ENCODE peak calls at places on chromosomes 13 and 19, in five cellular contexts. T is NCI-H1092, P is KG1, J is iPS-NIHi11, E is heart left ventricle. Z is an unnamed sample.

GRCh38 chr13:99367106-99367616 is 60.0 kb upstream of the GPR183 start:
- DNase-seq in E (peak; percentile 48), J (no peak), P (no peak), T (no peak), Z (no peak)

GRCh38 chr13:41356788-41357187 is 45.7 kb downstream of the NAA16 start:
- DNase-seq in E (no peak), T (no peak), P (no peak), J (no peak), Z (no peak)

GRCh38 chr19:17184381-17184841 is 30.7 kb upstream of the USE1 start:
- DNase-seq in T (no peak), E (no peak), P (peak; percentile 55), J (no peak), Z (no peak)

GRCh38 chr13:71870036-71870435 is 3.0 kb upstream of the DACH1 start:
- DNase-seq in T (no peak), J (peak; percentile 25), P (no peak), E (no peak), Z (no peak)

GRCh38 chr19:53992211-53992610 is 774 bp downstream of the CACNG6 start:
- DNase-seq in T (no peak), E (no peak), P (no peak), J (no peak), Z (no peak)

GRCh38 chr19:17183858-17184271 is 31.3 kb upstream of the USE1 start:
- DNase-seq in T (no peak), E (no peak), J (no peak), P (peak; percentile 62), Z (no peak)

GRCh38 chr13:19772306-19772705 is 10.4 kb downstream of the PSPC1 start:
- DNase-seq in E (no peak), J (no peak), P (no peak), T (no peak), Z (no peak)

GRCh38 chr19:16078759-16079707 is 2.7 kb downstream of the TPM4 start:
- DNase-seq in P (peak; percentile 81), T (no peak), E (peak; percentile 79), J (no peak), Z (peak; percentile 76)

GRCh38 chr13:106799731-106800335 is 231.9 kb upstream of the ARGLU1 start:
- DNase-seq in T (no peak), P (no peak), J (no peak), E (no peak), Z (no peak)

GRCh38 chr19:55692681-55693081 is 17.7 kb downstream of the EPN1 start:
- DNase-seq in P (no peak), T (no peak), E (peak; percentile 24), J (peak; percentile 31), Z (peak; percentile 35)

GRCh38 chr19:16619456-16619855 is 8.5 kb downstream of the MED26 start:
- DNase-seq in E (peak; percentile 56), J (no peak), T (no peak), P (no peak), Z (peak; percentile 74)

GRCh38 chr19:12825259-12826131 is 8.9 kb downstream of the RTBDN start:
- DNase-seq in T (peak; percentile 14), E (no peak), P (no peak), J (peak; percentile 95), Z (no peak)

GRCh38 chr13:66887088-66887487 is 343.0 kb downstream of the PCDH9 start:
- DNase-seq in J (no peak), P (no peak), T (peak; percentile 76), E (no peak), Z (no peak)

GRCh38 chr13:80196756-80197155 is 144.2 kb downstream of the SPRY2 start:
- DNase-seq in T (no peak), E (no peak), J (no peak), P (no peak), Z (no peak)

GRCh38 chr19:7918615-7919421 is 1.3 kb upstream of the SNAPC2 start:
- DNase-seq in T (no peak), J (no peak), E (no peak), P (no peak), Z (no peak)

GRCh38 chr19:55704494-55705245 is 29.6 kb downstream of the EPN1 start:
- DNase-seq in J (no peak), P (no peak), E (no peak), T (no peak), Z (no peak)

GRCh38 chr13:113792821-113793717 is 34.0 kb downstream of the TMEM255B start:
- DNase-seq in E (no peak), T (no peak), P (no peak), J (no peak), Z (no peak)

GRCh38 chr13:88071371-88071770 is 400.2 kb downstream of the SLITRK5 start:
- DNase-seq in J (no peak), T (no peak), E (no peak), P (no peak), Z (no peak)

GRCh38 chr19:31385744-31386143 is 36.5 kb upstream of the TSHZ3 start:
- DNase-seq in P (no peak), E (no peak), J (no peak), T (no peak), Z (no peak)

GRCh38 chr13:21812192-21812626 is 141.3 kb downstream of the FGF9 start:
- DNase-seq in E (no peak), P (no peak), T (peak; percentile 82), J (peak; percentile 60), Z (no peak)

GRCh38 chr19:45467115-45467455 is 711 bp upstream of the FOSB start:
- DNase-seq in T (no peak), E (no peak), J (peak; percentile 7), P (no peak), Z (no peak)

GRCh38 chr13:77752512-77753069 is 55.1 kb downstream of the SLAIN1 start:
- DNase-seq in T (no peak), J (no peak), P (no peak), E (no peak), Z (no peak)

GRCh38 chr19:49690073-49690655 is 752 bp upstream of the CPT1C start:
- DNase-seq in E (no peak), J (no peak), P (no peak), T (no peak), Z (no peak)

GRCh38 chr19:49678970-49679831 is 2.1 kb downstream of the PRMT1 start:
- DNase-seq in J (no peak), T (no peak), E (no peak), P (no peak), Z (no peak)

GRCh38 chr19:12202250-12202649 is 39.4 kb downstream of the ZNF136 start:
- DNase-seq in T (no peak), P (no peak), E (peak; percentile 32), J (peak; percentile 9), Z (peak; percentile 46)

GRCh38 chr13:82847595-82847994 is 1034.7 kb downstream of the SLITRK1 start:
- DNase-seq in J (no peak), P (no peak), T (no peak), E (no peak), Z (no peak)

GRCh38 chr13:110475550-110476219 is 85.8 kb downstream of the RAB20 start:
- DNase-seq in T (no peak), J (no peak), E (no peak), P (no peak), Z (no peak)

GRCh38 chr13:105579821-105580707 is 955.4 kb downstream of the EFNB2 start:
- DNase-seq in P (no peak), T (no peak), E (no peak), J (no peak), Z (no peak)

GRCh38 chr19:49142866-49143335 is 12.3 kb downstream of the HRC start:
- DNase-seq in J (peak; percentile 90), P (no peak), E (peak; percentile 96), T (peak; percentile 80), Z (peak; percentile 94)

GRCh38 chr13:33034061-33034460 is 17.8 kb downstream of the KL start:
- DNase-seq in T (no peak), E (no peak), P (no peak), J (no peak), Z (no peak)

GRCh38 chr19:29587518-29587986 is 18.5 kb upstream of the POP4 start:
- DNase-seq in E (no peak), J (no peak), T (no peak), P (no peak), Z (no peak)

GRCh38 chr13:113728571-113729054 is 30.4 kb upstream of the TMEM255B start:
- DNase-seq in T (no peak), E (no peak), P (no peak), J (no peak), Z (peak; percentile 32)